ENCODE peak calls at places on chromosome 12, in seven cellular contexts. C is CD8-positive, alpha-beta T cell; K is RWPE1; X is pancreas; D is activated B cell treated with CpG ODN at 0.5 μM for 24 hours; M is lung; L is AG09309. R is an unnamed sample.

GRCh38 chr12:54394281-54394719 is 9.8 kb upstream of the ZNF385A start:
- DNase-seq in X (peak), K (peak), C (no peak), M (peak), L (no peak), D (no peak), R (no peak)

GRCh38 chr12:4779749-4780148 is 59.5 kb downstream of the GALNT8 start:
- DNase-seq in X (no peak), D (no peak), L (no peak), M (no peak), K (no peak), C (no peak), R (no peak)

GRCh38 chr12:119728437-119728730 is 60.5 kb downstream of the PRKAB1 start:
- DNase-seq in L (no peak), D (no peak), K (no peak), M (no peak), C (no peak), X (no peak), R (no peak)

GRCh38 chr12:117043598-117043901 is 55.7 kb downstream of the TESC start:
- DNase-seq in X (no peak), M (no peak), K (no peak), C (no peak), D (no peak), L (no peak), R (no peak)

GRCh38 chr12:97308576-97309198 is 153.9 kb upstream of the RMST start:
- DNase-seq in X (no peak), C (no peak), M (no peak), K (peak), L (peak), D (no peak), R (no peak)

GRCh38 chr12:21416611-21417121 is 20.8 kb upstream of the PYROXD1 start:
- DNase-seq in K (no peak), M (no peak), C (no peak), D (no peak), L (no peak), X (no peak), R (no peak)

GRCh38 chr12:88960213-88960878 is 380.1 kb upstream of the KITLG start:
- DNase-seq in M (no peak), D (no peak), X (no peak), L (no peak), K (no peak), C (no peak), R (no peak)

GRCh38 chr12:68579254-68579653 is 31.4 kb upstream of the RAP1B start:
- DNase-seq in C (no peak), M (no peak), L (no peak), X (no peak), K (no peak), D (no peak), R (no peak)

GRCh38 chr12:52259850-52260249 is 14.6 kb upstream of the KRT86 start:
- DNase-seq in M (no peak), C (no peak), D (no peak), L (no peak), X (no peak), K (no peak), R (no peak)

DNA sequence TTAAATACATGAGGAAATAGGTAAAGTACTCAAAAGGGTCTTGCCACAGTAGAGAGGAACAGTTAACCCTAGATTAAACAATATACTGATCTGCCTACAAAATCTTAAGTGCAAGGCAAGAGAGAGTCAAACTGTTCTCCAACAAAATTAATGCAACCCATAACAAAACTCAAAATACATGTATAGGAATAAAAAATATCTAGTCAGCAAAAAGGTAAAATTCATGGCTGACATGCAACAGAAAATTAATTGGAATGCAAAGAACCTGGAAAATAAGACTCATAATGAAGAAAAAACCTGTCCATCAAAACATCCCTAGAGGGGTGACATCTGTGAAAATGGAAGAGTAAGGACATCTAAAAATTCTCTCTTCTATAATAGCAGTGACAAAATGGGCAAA is 173.6 kb downstream of the ADAMTS20 start:
- DNase-seq in D (no peak), X (no peak), M (no peak), K (no peak), C (no peak), L (no peak), R (no peak)
- TF ChIP-seq CTCF in D (no peak), X (no peak), M (no peak), K (no peak), C (no peak), L (no peak), R (no peak)

GRCh38 chr12:47740536-47741339 is 15.4 kb upstream of the ENDOU start:
- DNase-seq in L (no peak), X (no peak), D (no peak), M (no peak), C (no peak), K (no peak), R (no peak)
- TF ChIP-seq CTCF in L (no peak), X (no peak), D (no peak), M (no peak), C (no peak), K (no peak), R (no peak)

DNA sequence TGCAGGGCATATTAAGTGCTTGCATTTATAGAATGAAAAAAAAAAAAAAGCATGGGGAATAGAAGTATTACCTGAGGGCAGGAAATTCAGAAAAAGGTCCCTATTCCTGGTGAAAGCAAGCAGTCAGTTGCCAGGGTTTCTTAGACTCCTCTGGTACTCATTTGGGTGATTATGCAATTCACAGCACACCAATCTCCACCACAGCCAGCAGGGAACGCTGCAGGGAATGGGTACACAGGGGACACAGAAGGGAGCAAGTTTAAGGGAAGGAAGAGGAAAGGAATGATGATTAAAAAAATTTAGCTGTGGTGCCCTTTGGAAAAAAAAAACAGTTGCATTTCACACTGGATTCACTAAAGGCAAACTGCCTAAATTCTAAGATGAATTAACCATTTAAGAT is 14.2 kb downstream of the BLTP3B start:
- DNase-seq in X (no peak), L (no peak), M (no peak), C (no peak), K (peak), D (no peak), R (no peak)
- TF ChIP-seq CTCF in X (no peak), L (peak), M (no peak), C (no peak), K (peak), D (no peak), R (no peak)

DNA sequence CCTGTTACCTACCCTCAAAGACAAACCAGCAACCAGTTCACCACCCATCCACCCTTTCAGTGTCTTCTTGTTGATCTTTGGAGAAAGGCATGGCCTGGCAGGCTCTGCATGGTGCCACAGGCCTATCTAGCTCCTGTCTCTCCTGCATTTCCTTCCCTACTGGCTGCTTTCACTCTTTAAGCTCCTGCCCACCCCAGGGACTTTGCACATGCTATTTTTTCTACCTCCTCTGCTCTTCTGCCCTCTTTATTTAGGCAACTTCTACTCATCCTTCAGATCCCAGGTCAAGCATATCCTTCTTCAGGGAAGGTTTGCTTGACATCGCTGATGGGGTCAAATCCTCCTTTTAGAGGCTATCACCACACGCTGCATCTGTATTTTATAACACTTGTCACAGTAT is 27.1 kb upstream of the GPRC5A start:
- DNase-seq in C (no peak), K (no peak), X (no peak), D (no peak), M (no peak), L (no peak), R (no peak)
- TF ChIP-seq CTCF in C (no peak), K (no peak), X (no peak), D (no peak), M (no peak), L (no peak), R (no peak)